ENCODE peak calls at places on chromosomes 5 and 9, in five cellular contexts. One of them, this sample, is unnamed.

GRCh38 chr5:151459680-151460079 is 12.3 kb downstream of the SLC36A1 start:
- DNase-seq in GM12878: no peak
- DNase-seq in IMR-90: peak
- DNase-seq in K562: no peak
- DNase-seq in SK-N-SH: no peak
- DNase-seq in this sample: no peak

GRCh38 chr5:36444582-36444999 is 142.9 kb upstream of the RANBP3L start:
- DNase-seq in GM12878: no peak
- DNase-seq in IMR-90: no peak
- DNase-seq in K562: no peak
- DNase-seq in SK-N-SH: no peak
- DNase-seq in this sample: no peak

GRCh38 chr5:8773091-8773615 is 772.7 kb downstream of the SEMA5A start:
- DNase-seq in GM12878: no peak
- DNase-seq in IMR-90: no peak
- DNase-seq in K562: no peak
- DNase-seq in SK-N-SH: no peak
- DNase-seq in this sample: no peak

GRCh38 chr5:16891043-16891442 is 45.0 kb downstream of the MYO10 start:
- DNase-seq in GM12878: no peak
- DNase-seq in IMR-90: no peak
- DNase-seq in K562: no peak
- DNase-seq in SK-N-SH: no peak
- DNase-seq in this sample: no peak

GRCh38 chr5:81825237-81825636 is 74.3 kb upstream of the SSBP2 start:
- DNase-seq in GM12878: no peak
- DNase-seq in IMR-90: peak
- DNase-seq in K562: no peak
- DNase-seq in SK-N-SH: no peak
- DNase-seq in this sample: peak

GRCh38 chr5:168753691-168754254 is 174.6 kb upstream of the PANK3 start:
- DNase-seq in GM12878: no peak
- DNase-seq in IMR-90: no peak
- DNase-seq in K562: no peak
- DNase-seq in SK-N-SH: no peak
- DNase-seq in this sample: no peak

GRCh38 chr5:37165761-37166160 is 83.4 kb downstream of the CPLANE1 start:
- DNase-seq in GM12878: no peak
- DNase-seq in IMR-90: no peak
- DNase-seq in K562: no peak
- DNase-seq in SK-N-SH: no peak
- DNase-seq in this sample: no peak

GRCh38 chr5:123460296-123460729 is 37.1 kb upstream of the CEP120 start:
- DNase-seq in GM12878: no peak
- DNase-seq in IMR-90: peak
- DNase-seq in K562: no peak
- DNase-seq in SK-N-SH: no peak
- DNase-seq in this sample: peak

GRCh38 chr5:132237670-132238069 is 10.0 kb upstream of the P4HA2 start:
- DNase-seq in GM12878: no peak
- DNase-seq in IMR-90: no peak
- DNase-seq in K562: no peak
- DNase-seq in SK-N-SH: no peak
- DNase-seq in this sample: no peak

GRCh38 chr5:81519217-81519905 is 125.4 kb upstream of the ACOT12 start:
- DNase-seq in GM12878: no peak
- DNase-seq in IMR-90: no peak
- DNase-seq in K562: no peak
- DNase-seq in SK-N-SH: no peak
- DNase-seq in this sample: no peak

GRCh38 chr5:160926428-160926827 is 74.4 kb upstream of the ATP10B start:
- DNase-seq in GM12878: no peak
- DNase-seq in IMR-90: no peak
- DNase-seq in K562: no peak
- DNase-seq in SK-N-SH: no peak
- DNase-seq in this sample: no peak

GRCh38 chr5:180301253-180301652 is 9.4 kb upstream of the MAPK9 start:
- DNase-seq in GM12878: no peak
- DNase-seq in IMR-90: no peak
- DNase-seq in K562: no peak
- DNase-seq in SK-N-SH: no peak
- DNase-seq in this sample: no peak

GRCh38 chr5:143874312-143874711 is 62.4 kb downstream of the HMHB1 start:
- DNase-seq in GM12878: no peak
- DNase-seq in IMR-90: peak
- DNase-seq in K562: no peak
- DNase-seq in SK-N-SH: no peak
- DNase-seq in this sample: no peak

GRCh38 chr9:37602817-37603216 is 10.4 kb upstream of the TOMM5 start:
- DNase-seq in GM12878: no peak
- DNase-seq in IMR-90: no peak
- DNase-seq in K562: no peak
- DNase-seq in SK-N-SH: no peak
- DNase-seq in this sample: peak

GRCh38 chr9:136305822-136306690 is 2.2 kb upstream of the CCDC187 start:
- DNase-seq in GM12878: no peak
- DNase-seq in IMR-90: no peak
- DNase-seq in K562: no peak
- DNase-seq in SK-N-SH: peak
- DNase-seq in this sample: no peak

GRCh38 chr9:78973906-78974305 is 597.9 kb upstream of the TLE4 start:
- DNase-seq in GM12878: no peak
- DNase-seq in IMR-90: peak
- DNase-seq in K562: no peak
- DNase-seq in SK-N-SH: no peak
- DNase-seq in this sample: peak

GRCh38 chr9:36150529-36151305 is 14.2 kb downstream of the GLIPR2 start:
- DNase-seq in GM12878: no peak
- DNase-seq in IMR-90: peak
- DNase-seq in K562: no peak
- DNase-seq in SK-N-SH: no peak
- DNase-seq in this sample: no peak

GRCh38 chr5:147509710-147510651 is at the start of gene DPYSL3:
- DNase-seq in GM12878: no peak
- DNase-seq in IMR-90: peak
- DNase-seq in K562: no peak
- DNase-seq in SK-N-SH: peak
- DNase-seq in this sample: peak

GRCh38 chr5:93246093-93246855 is 334.7 kb downstream of the NR2F1-AS1 start:
- DNase-seq in GM12878: no peak
- DNase-seq in IMR-90: peak
- DNase-seq in K562: no peak
- DNase-seq in SK-N-SH: no peak
- DNase-seq in this sample: no peak

GRCh38 chr9:94788706-94789105 is 62.2 kb downstream of the AOPEP start:
- DNase-seq in GM12878: no peak
- DNase-seq in IMR-90: no peak
- DNase-seq in K562: no peak
- DNase-seq in SK-N-SH: no peak
- DNase-seq in this sample: no peak

GRCh38 chr9:34564617-34565016 is 24.9 kb downstream of the CNTFR start:
- DNase-seq in GM12878: no peak
- DNase-seq in IMR-90: no peak
- DNase-seq in K562: no peak
- DNase-seq in SK-N-SH: no peak
- DNase-seq in this sample: no peak

GRCh38 chr9:130665431-130666392 is 1.3 kb downstream of the PRDM12 start:
- DNase-seq in GM12878: no peak
- DNase-seq in IMR-90: no peak
- DNase-seq in K562: peak
- DNase-seq in SK-N-SH: peak
- DNase-seq in this sample: no peak

GRCh38 chr9:27539479-27540441 is 10.1 kb upstream of the MOB3B start:
- DNase-seq in GM12878: peak
- DNase-seq in IMR-90: peak
- DNase-seq in K562: no peak
- DNase-seq in SK-N-SH: no peak
- DNase-seq in this sample: peak

GRCh38 chr5:103582364-103582763 is 19.8 kb upstream of the NUDT12 start:
- DNase-seq in GM12878: peak
- DNase-seq in IMR-90: peak
- DNase-seq in K562: peak
- DNase-seq in SK-N-SH: peak
- DNase-seq in this sample: no peak

GRCh38 chr9:4062966-4063365 is 236.9 kb downstream of the GLIS3 start:
- DNase-seq in GM12878: no peak
- DNase-seq in IMR-90: peak
- DNase-seq in K562: no peak
- DNase-seq in SK-N-SH: no peak
- DNase-seq in this sample: no peak

GRCh38 chr5:61563401-61563800 is 231.3 kb downstream of the ZSWIM6 start:
- DNase-seq in GM12878: no peak
- DNase-seq in IMR-90: peak
- DNase-seq in K562: no peak
- DNase-seq in SK-N-SH: no peak
- DNase-seq in this sample: peak

GRCh38 chr5:167671176-167671575 is 620.3 kb upstream of the WWC1 start:
- DNase-seq in GM12878: no peak
- DNase-seq in IMR-90: peak
- DNase-seq in K562: no peak
- DNase-seq in SK-N-SH: no peak
- DNase-seq in this sample: no peak

GRCh38 chr5:55187370-55187769 is 14.4 kb upstream of the CDC20B start:
- DNase-seq in GM12878: no peak
- DNase-seq in IMR-90: no peak
- DNase-seq in K562: no peak
- DNase-seq in SK-N-SH: no peak
- DNase-seq in this sample: no peak

GRCh38 chr9:77435688-77436087 is 212.4 kb downstream of the GNA14 start:
- DNase-seq in GM12878: no peak
- DNase-seq in IMR-90: peak
- DNase-seq in K562: no peak
- DNase-seq in SK-N-SH: peak
- DNase-seq in this sample: no peak

GRCh38 chr9:13139641-13140171 is 139.8 kb downstream of the MPDZ start:
- DNase-seq in GM12878: no peak
- DNase-seq in IMR-90: peak
- DNase-seq in K562: no peak
- DNase-seq in SK-N-SH: no peak
- DNase-seq in this sample: no peak

DNA sequence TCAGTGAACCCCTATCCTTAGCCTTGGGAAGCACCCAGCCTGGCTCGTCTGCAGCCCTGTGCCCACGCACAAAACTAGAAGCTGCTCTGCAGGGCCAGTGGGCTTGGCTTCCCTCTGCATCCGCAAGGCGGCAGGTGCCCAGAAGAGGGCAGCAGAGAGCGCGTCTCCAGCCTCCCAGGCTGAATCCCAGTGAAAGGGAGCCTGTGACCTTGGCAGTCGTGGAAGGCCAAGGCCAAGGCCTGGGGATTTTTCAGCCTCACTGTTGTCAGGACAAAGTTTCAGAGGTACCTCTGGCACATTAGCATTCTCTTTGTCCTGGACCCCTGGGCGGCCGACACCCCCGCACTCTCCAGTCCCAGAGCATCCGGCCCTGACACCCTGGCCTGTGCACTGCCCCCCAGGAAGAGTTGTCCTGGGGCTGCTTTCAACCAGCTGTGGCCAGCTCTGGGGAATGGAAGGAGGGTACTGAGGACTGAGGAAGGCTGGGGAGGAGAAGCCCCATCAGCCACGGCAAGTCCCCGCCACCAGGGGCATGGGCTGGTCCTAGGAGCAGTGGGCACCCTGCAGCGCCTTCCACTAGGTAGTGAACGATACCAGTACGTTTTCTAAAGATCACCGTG is 63.6 kb upstream of the IL17B start:
- DNase-seq in GM12878: no peak
- DNase-seq in IMR-90: peak
- DNase-seq in K562: peak
- DNase-seq in SK-N-SH: peak
- DNase-seq in this sample: peak
- TF ChIP-seq RCOR1 in GM12878: no peak
- TF ChIP-seq RCOR1 in IMR-90: peak
- TF ChIP-seq RCOR1 in K562: peak
- TF ChIP-seq RCOR1 in SK-N-SH: no peak
- TF ChIP-seq RCOR1 in this sample: no peak

GRCh38 chr5:139226131-139226530 is 28.0 kb upstream of the SIL1 start:
- DNase-seq in GM12878: no peak
- DNase-seq in IMR-90: no peak
- DNase-seq in K562: no peak
- DNase-seq in SK-N-SH: no peak
- DNase-seq in this sample: no peak

GRCh38 chr5:139228201-139228796 is 30.1 kb upstream of the SIL1 start:
- DNase-seq in GM12878: no peak
- DNase-seq in IMR-90: no peak
- DNase-seq in K562: no peak
- DNase-seq in SK-N-SH: no peak
- DNase-seq in this sample: no peak

GRCh38 chr5:139223481-139223880 is 25.3 kb upstream of the SIL1 start:
- DNase-seq in GM12878: no peak
- DNase-seq in IMR-90: no peak
- DNase-seq in K562: no peak
- DNase-seq in SK-N-SH: no peak
- DNase-seq in this sample: no peak

GRCh38 chr5:139222346-139222745 is 24.2 kb upstream of the SIL1 start:
- DNase-seq in GM12878: no peak
- DNase-seq in IMR-90: no peak
- DNase-seq in K562: no peak
- DNase-seq in SK-N-SH: no peak
- DNase-seq in this sample: no peak
- TF ChIP-seq RCOR1 in GM12878: no peak
- TF ChIP-seq RCOR1 in IMR-90: no peak
- TF ChIP-seq RCOR1 in K562: no peak
- TF ChIP-seq RCOR1 in SK-N-SH: no peak
- TF ChIP-seq RCOR1 in this sample: no peak

DNA sequence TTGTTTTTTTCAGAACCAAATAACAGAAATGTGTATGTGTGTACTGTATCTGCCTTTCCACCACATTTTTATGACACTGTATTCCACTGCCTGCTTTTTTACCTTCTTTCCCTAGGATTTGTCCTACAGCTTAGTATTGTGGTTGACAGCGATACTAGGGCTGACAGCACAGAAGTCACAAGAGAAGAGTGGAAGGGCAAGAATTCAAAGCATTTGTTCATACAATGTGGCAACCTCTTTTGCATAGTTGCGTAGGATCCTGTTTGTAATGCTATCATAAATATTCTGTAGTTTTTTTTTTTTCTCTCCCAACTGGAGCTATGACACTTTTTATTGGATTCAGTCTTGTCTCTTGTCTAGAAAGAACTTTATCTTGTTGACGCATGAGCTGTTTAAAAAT is 5.6 kb upstream of the BNIP1 start:
- DNase-seq in GM12878: no peak
- DNase-seq in IMR-90: no peak
- DNase-seq in K562: no peak
- DNase-seq in SK-N-SH: no peak
- DNase-seq in this sample: no peak
- TF ChIP-seq RCOR1 in GM12878: no peak
- TF ChIP-seq RCOR1 in IMR-90: no peak
- TF ChIP-seq RCOR1 in K562: no peak
- TF ChIP-seq RCOR1 in SK-N-SH: no peak
- TF ChIP-seq RCOR1 in this sample: no peak

DNA sequence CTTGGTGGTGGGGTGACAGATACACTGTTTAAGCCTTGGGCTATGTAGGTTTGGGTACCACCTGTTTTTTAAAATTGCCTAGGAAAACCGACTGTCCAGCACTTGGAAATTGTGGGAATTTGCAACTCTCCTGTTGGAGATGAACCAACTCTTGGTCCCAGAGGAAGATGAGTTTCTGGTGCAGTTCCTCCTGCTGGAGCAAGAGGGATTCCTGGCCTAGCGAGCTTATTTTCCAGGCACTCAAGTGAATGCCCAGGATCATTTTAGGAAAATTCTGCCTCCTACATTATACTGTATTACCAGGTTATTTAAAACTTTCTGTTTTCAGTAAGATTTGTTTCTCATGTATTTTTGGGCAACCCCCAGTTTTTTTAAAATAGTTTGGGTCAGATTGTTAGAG is 33.7 kb downstream of the AP3S1 start:
- DNase-seq in GM12878: no peak
- DNase-seq in IMR-90: no peak
- DNase-seq in K562: no peak
- DNase-seq in SK-N-SH: no peak
- DNase-seq in this sample: no peak
- TF ChIP-seq RCOR1 in GM12878: no peak
- TF ChIP-seq RCOR1 in IMR-90: no peak
- TF ChIP-seq RCOR1 in K562: no peak
- TF ChIP-seq RCOR1 in SK-N-SH: no peak
- TF ChIP-seq RCOR1 in this sample: no peak